ENCODE peak calls at places on chromosomes 4 and X, in six cellular contexts. One of them, this sample, is unnamed.

GRCh38 chrX:18566748-18567147 is 105.2 kb downstream of the RS1 start:
- DNase-seq in HTR-8/SVneo: no peak
- DNase-seq in epithelial cell of proximal tubule: no peak
- DNase-seq in upper lobe of right lung: no peak
- DNase-seq in RCC 7860: no peak
- DNase-seq in cardiac muscle cell: no peak
- DNase-seq in this sample: no peak

GRCh38 chr4:113645771-113646455 is 115.6 kb downstream of the CAMK2D start:
- DNase-seq in epithelial cell of proximal tubule: peak
- DNase-seq in RCC 7860: peak
- DNase-seq in upper lobe of right lung: no peak
- DNase-seq in cardiac muscle cell: no peak
- DNase-seq in HTR-8/SVneo: peak
- DNase-seq in this sample: no peak

GRCh38 chr4:147583876-147584275 is 33.3 kb upstream of the TMEM184C start:
- DNase-seq in upper lobe of right lung: no peak
- DNase-seq in cardiac muscle cell: no peak
- DNase-seq in RCC 7860: no peak
- DNase-seq in HTR-8/SVneo: no peak
- DNase-seq in epithelial cell of proximal tubule: no peak
- DNase-seq in this sample: no peak

GRCh38 chr4:156255205-156255604 is 301.5 kb upstream of the CTSO start:
- DNase-seq in RCC 7860: no peak
- DNase-seq in cardiac muscle cell: no peak
- DNase-seq in HTR-8/SVneo: no peak
- DNase-seq in upper lobe of right lung: no peak
- DNase-seq in epithelial cell of proximal tubule: no peak
- DNase-seq in this sample: no peak

GRCh38 chr4:80362578-80363181 is 27.1 kb downstream of the CFAP299 start:
- DNase-seq in RCC 7860: peak
- DNase-seq in epithelial cell of proximal tubule: no peak
- DNase-seq in HTR-8/SVneo: no peak
- DNase-seq in cardiac muscle cell: peak
- DNase-seq in upper lobe of right lung: peak
- DNase-seq in this sample: no peak

GRCh38 chr4:183601381-183601780 is 57.6 kb downstream of the RWDD4 start:
- DNase-seq in epithelial cell of proximal tubule: no peak
- DNase-seq in RCC 7860: no peak
- DNase-seq in upper lobe of right lung: no peak
- DNase-seq in HTR-8/SVneo: no peak
- DNase-seq in cardiac muscle cell: no peak
- DNase-seq in this sample: no peak

GRCh38 chrX:23773601-23774175 is 9.3 kb upstream of the SAT1 start:
- DNase-seq in HTR-8/SVneo: no peak
- DNase-seq in RCC 7860: no peak
- DNase-seq in cardiac muscle cell: no peak
- DNase-seq in upper lobe of right lung: no peak
- DNase-seq in epithelial cell of proximal tubule: no peak
- DNase-seq in this sample: no peak

GRCh38 chr4:157220026-157220881 is at the start of gene GRIA2:
- DNase-seq in epithelial cell of proximal tubule: no peak
- DNase-seq in HTR-8/SVneo: peak
- DNase-seq in RCC 7860: no peak
- DNase-seq in upper lobe of right lung: peak
- DNase-seq in cardiac muscle cell: peak
- DNase-seq in this sample: peak

GRCh38 chr4:118112647-118113046 is 78.4 kb downstream of the NDST3 start:
- DNase-seq in upper lobe of right lung: no peak
- DNase-seq in cardiac muscle cell: no peak
- DNase-seq in HTR-8/SVneo: no peak
- DNase-seq in epithelial cell of proximal tubule: peak
- DNase-seq in RCC 7860: no peak
- DNase-seq in this sample: no peak

GRCh38 chr4:109912706-109913621 is at the start of gene EGF:
- DNase-seq in cardiac muscle cell: peak
- DNase-seq in HTR-8/SVneo: peak
- DNase-seq in epithelial cell of proximal tubule: peak
- DNase-seq in RCC 7860: peak
- DNase-seq in upper lobe of right lung: no peak
- DNase-seq in this sample: peak

GRCh38 chr4:188647820-188648380 is 508.7 kb downstream of the TRIML1 start:
- DNase-seq in cardiac muscle cell: no peak
- DNase-seq in RCC 7860: no peak
- DNase-seq in upper lobe of right lung: no peak
- DNase-seq in epithelial cell of proximal tubule: no peak
- DNase-seq in HTR-8/SVneo: no peak
- DNase-seq in this sample: no peak

GRCh38 chrX:9341305-9342201 is 123.3 kb upstream of the TBL1X start:
- DNase-seq in epithelial cell of proximal tubule: no peak
- DNase-seq in HTR-8/SVneo: no peak
- DNase-seq in RCC 7860: no peak
- DNase-seq in upper lobe of right lung: peak
- DNase-seq in cardiac muscle cell: peak
- DNase-seq in this sample: no peak

GRCh38 chr4:91764085-91764484 is 539.7 kb upstream of the GRID2 start:
- DNase-seq in epithelial cell of proximal tubule: no peak
- DNase-seq in HTR-8/SVneo: no peak
- DNase-seq in cardiac muscle cell: no peak
- DNase-seq in upper lobe of right lung: no peak
- DNase-seq in RCC 7860: no peak
- DNase-seq in this sample: no peak